ENCODE peak calls at places on chromosomes 3 and 15, in nine cellular contexts. S is transverse colon; W is NT2/D1; Y is CD4-positive, alpha-beta memory T cell; A is GM23248; J is heart right ventricle; D is lung; X is body of pancreas; N is WERI-Rb-1. H is an unnamed sample. For H3K36me3, the result is how much of the 10 kb centered on the place peaks cover.

GRCh38 chr3:115659253-115659652 is 35.9 kb downstream of the GAP43 start:
- DNase-seq in X (no peak), N (no peak), A (peak), D (no peak), W (no peak), S (no peak), J (no peak), Y (no peak), H (no peak)

GRCh38 chr15:86611392-86612040 is 531.8 kb downstream of the AGBL1 start:
- DNase-seq in S (no peak), D (no peak), Y (peak), N (no peak), J (no peak), A (no peak), X (no peak), W (no peak), H (peak)

GRCh38 chr3:81443948-81444347 is 317.5 kb downstream of the GBE1 start:
- DNase-seq in A (peak), N (no peak), D (no peak), X (no peak), J (no peak), Y (no peak), W (no peak), S (no peak), H (no peak)

GRCh38 chr15:29670945-29671307 is 151.3 kb downstream of the TJP1 start:
- DNase-seq in D (peak), A (peak), J (no peak), X (peak), W (no peak), Y (no peak), N (no peak), S (peak), H (no peak)

GRCh38 chr15:67761343-67761742 is 64.0 kb upstream of the SKOR1 start:
- DNase-seq in X (no peak), J (no peak), A (no peak), N (no peak), W (no peak), D (no peak), S (peak), Y (no peak), H (no peak)

GRCh38 chr3:12663311-12663935 is 494 bp downstream of the RAF1 start:
- DNase-seq in D (peak), S (peak), Y (peak), J (no peak), N (no peak), W (no peak), X (peak), A (peak), H (peak)

GRCh38 chr15:25391971-25392733 is 46.7 kb downstream of the UBE3A start:
- DNase-seq in S (no peak), J (no peak), Y (no peak), W (no peak), X (no peak), N (no peak), A (peak), D (no peak), H (no peak)

GRCh38 chr3:134249935-134250716 is 533 bp downstream of the RYK start:
- DNase-seq in A (peak), W (no peak), S (peak), J (peak), X (peak), D (peak), N (peak), Y (peak), H (peak)

GRCh38 chr3:64594129-64594528 is 93.7 kb downstream of the ADAMTS9 start:
- DNase-seq in Y (no peak), N (no peak), D (no peak), A (no peak), S (no peak), J (peak), X (no peak), W (no peak), H (no peak)

GRCh38 chr3:138950006-138950644 is 3.1 kb downstream of the FOXL2NB start:
- DNase-seq in S (no peak), Y (peak), W (no peak), A (peak), D (no peak), X (no peak), N (no peak), J (peak), H (no peak)

GRCh38 chr3:33496449-33496848 is 56.2 kb upstream of the UBP1 start:
- DNase-seq in A (no peak), N (no peak), S (no peak), Y (no peak), J (no peak), D (no peak), X (no peak), W (no peak), H (no peak)

GRCh38 chr3:47802734-47803477 is at the start of gene DHX30:
- DNase-seq in Y (peak), W (no peak), D (peak), X (peak), S (peak), A (peak), N (peak), J (peak), H (peak)

GRCh38 chr3:115322901-115323300 is 175.8 kb upstream of the ZBTB20 start:
- DNase-seq in D (no peak), N (no peak), A (no peak), S (no peak), J (no peak), W (no peak), X (no peak), Y (no peak), H (no peak)

GRCh38 chr3:21936207-21936606 is 185.2 kb upstream of the ZNF385D start:
- DNase-seq in N (no peak), S (no peak), J (no peak), X (no peak), W (no peak), Y (no peak), A (no peak), D (no peak), H (no peak)

GRCh38 chr3:45507820-45508317 is 86.7 kb upstream of the LIMD1 start:
- DNase-seq in W (peak), S (no peak), A (no peak), D (no peak), X (no peak), J (peak), Y (no peak), N (peak), H (no peak)

GRCh38 chr3:108345492-108346205 is 49.3 kb downstream of the HHLA2 start:
- DNase-seq in W (no peak), D (no peak), J (no peak), A (no peak), Y (no peak), N (no peak), S (no peak), X (peak), H (no peak)

GRCh38 chr3:157961665-157962064 is 144.6 kb downstream of the SHOX2 start:
- DNase-seq in X (no peak), Y (no peak), W (no peak), J (no peak), A (no peak), S (no peak), D (no peak), N (no peak), H (no peak)

GRCh38 chr3:110799236-110799635 is 272.4 kb upstream of the NECTIN3 start:
- DNase-seq in Y (no peak), N (no peak), W (no peak), S (no peak), D (no peak), J (no peak), A (peak), X (no peak), H (no peak)

GRCh38 chr3:108119398-108120109 is 28.7 kb upstream of the CD47 start:
- DNase-seq in W (no peak), Y (no peak), D (no peak), S (no peak), A (no peak), X (no peak), N (no peak), J (no peak), H (no peak)

GRCh38 chr15:77395013-77395774 is 24.7 kb downstream of the PEAK1 start:
- DNase-seq in D (no peak), J (no peak), X (no peak), W (no peak), Y (no peak), A (no peak), S (no peak), N (no peak), H (no peak)

GRCh38 chr3:58531956-58532355 is 5.0 kb downstream of the ACOX2 start:
- DNase-seq in Y (no peak), A (peak), S (no peak), W (no peak), D (no peak), N (no peak), X (no peak), J (no peak), H (no peak)

GRCh38 chr3:101809178-101810022 is 30.4 kb downstream of the NXPE3 start:
- DNase-seq in N (no peak), D (no peak), A (peak), J (no peak), X (peak), W (peak), Y (peak), S (peak), H (peak)

GRCh38 chr3:113339616-113340244 is 101.6 kb downstream of the CFAP44 start:
- DNase-seq in S (no peak), W (no peak), A (peak), X (no peak), D (no peak), J (no peak), N (no peak), Y (no peak), H (no peak)

GRCh38 chr15:68821190-68821897 is 649 bp upstream of the ANP32A start:
- DNase-seq in X (peak), W (no peak), N (no peak), J (no peak), Y (no peak), A (peak), D (no peak), S (no peak), H (no peak)

GRCh38 chr15:67563961-67564570 is 21.6 kb downstream of the MAP2K5 start:
- DNase-seq in X (no peak), S (no peak), N (no peak), J (no peak), W (no peak), D (no peak), A (no peak), Y (no peak), H (no peak)

DNA sequence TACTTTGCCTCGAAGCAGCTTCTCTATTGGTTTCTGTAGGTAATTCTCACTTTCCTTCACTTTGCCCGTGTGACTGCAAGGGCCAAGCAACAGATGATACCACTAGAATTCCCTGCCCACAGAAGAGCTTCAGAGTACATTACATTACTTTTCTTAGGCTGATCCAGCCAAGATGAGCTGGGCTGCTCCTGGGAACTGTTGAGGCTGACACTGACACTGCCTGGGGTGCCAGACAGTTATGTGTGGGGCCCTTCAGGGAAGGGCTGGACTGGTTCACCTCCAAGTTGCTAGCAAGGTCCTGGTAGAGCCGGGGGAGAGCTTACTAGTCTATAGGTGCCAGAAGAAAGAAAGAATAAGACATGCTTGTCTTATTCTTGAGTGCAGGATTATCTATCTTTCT is 19.0 kb downstream of the GORASP1 start:
- DNase-seq in N (no peak), W (no peak), X (no peak), A (no peak), Y (no peak), S (no peak), D (no peak), J (no peak), H (no peak)
- H3K36me3 ChIP-seq in N (half or more), W (half or more), X (under half), A (under half), Y (half or more), S (under half), D (under half), J (half or more), H (half or more)

DNA sequence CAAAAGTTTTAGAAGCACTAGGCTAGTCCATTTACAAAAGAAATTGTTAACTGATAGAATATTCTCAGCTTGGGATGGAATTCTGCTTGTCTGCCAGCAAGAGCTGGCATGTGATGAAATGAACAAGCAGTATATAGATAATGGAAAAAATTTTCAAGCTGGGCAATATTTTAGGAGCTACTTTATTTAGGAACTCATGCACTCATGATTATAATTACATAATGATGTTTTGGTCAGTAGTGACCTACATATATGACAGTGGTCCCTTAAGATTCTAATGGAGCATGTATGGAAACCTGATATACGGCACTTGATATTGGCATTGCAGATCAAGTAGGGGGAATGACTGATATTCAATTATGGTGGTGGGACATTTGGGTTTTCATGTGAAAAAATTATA is 6.1 kb downstream of the EAF1 start:
- DNase-seq in A (no peak), X (no peak), S (no peak), W (no peak), Y (no peak), D (no peak), N (no peak), J (no peak), H (no peak)
- H3K36me3 ChIP-seq in A (half or more), X (under half), S (under half), W (half or more), Y (under half), D (under half), N (half or more), J (half or more), H (half or more)

GRCh38 chr15:101272584-101272983 is 4.7 kb downstream of the SELENOS start:
- DNase-seq in X (no peak), D (no peak), N (no peak), W (no peak), S (no peak), Y (no peak), J (no peak), A (no peak), H (no peak)
- H3K36me3 ChIP-seq in X (under half), D (under half), N (half or more), W (half or more), S (under half), Y (under half), J (half or more), A (under half), H (under half)

GRCh38 chr3:48949376-48949717 is 30.7 kb downstream of the ARIH2 start:
- DNase-seq in S (no peak), N (no peak), X (no peak), Y (no peak), J (no peak), W (no peak), A (no peak), D (no peak), H (no peak)
- H3K36me3 ChIP-seq in S (under half), N (under half), X (under half), Y (under half), J (under half), W (under half), A (under half), D (under half), H (under half)

DNA sequence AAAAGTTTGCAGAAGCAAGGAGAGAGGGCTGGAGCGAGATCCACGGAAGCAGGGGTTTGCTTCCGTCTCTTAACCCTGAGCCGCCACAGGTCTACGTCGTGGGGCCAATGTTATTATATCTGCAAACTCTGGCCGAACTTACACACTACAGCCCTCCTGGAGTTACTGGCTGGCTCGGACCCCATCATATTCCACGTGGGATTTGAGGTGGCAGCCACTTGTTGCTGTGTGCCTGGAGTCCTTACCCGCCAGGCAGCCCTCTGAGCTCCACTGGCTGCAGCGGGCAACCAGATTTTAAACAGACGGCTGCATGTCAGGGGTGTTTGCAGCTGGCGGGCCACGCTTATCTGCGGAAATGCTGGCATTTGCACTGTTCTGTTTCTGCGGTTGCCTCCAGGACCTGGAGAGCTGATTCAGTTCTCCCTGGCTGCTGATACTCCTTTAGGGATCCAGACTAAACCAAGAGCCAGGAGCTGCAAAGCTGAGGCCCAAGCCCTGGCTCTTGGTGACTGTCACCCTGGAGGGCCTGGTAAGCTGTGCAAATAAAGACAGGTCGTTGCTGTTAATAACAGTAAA is 34.7 kb downstream of the TM2D3 start:
- DNase-seq in D (no peak), X (no peak), N (no peak), S (no peak), Y (no peak), W (no peak), J (no peak), A (no peak), H (no peak)
- H3K36me3 ChIP-seq in D (under half), X (under half), N (under half), S (under half), Y (under half), W (under half), J (under half), A (under half), H (under half)

GRCh38 chr15:98711810-98712209 is 63.5 kb downstream of the IGF1R start:
- DNase-seq in S (no peak), A (no peak), Y (no peak), N (no peak), J (no peak), W (no peak), X (no peak), D (no peak), H (no peak)
- H3K36me3 ChIP-seq in S (under half), A (under half), Y (under half), N (under half), J (under half), W (under half), X (under half), D (under half), H (under half)

DNA sequence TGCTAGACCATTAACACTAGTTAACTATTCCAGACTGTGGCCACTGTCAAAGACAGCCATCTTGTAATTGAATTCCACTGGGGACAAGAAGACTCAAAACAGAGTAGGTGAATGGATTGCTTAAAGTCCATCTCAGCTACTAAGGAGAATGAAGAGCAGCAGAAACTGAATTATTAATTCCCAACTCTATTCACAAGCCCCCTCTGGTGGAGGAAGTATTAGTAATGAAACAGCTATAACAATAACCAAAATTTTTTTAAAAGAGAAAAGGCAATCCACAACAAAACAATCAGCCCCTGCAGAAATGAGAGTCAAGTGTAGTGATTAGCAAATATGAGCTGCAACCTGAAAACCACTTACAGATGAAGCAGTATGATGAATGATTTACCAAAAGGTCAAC is 302.8 kb downstream of the FHIT start:
- DNase-seq in J (no peak), D (no peak), X (no peak), S (no peak), N (no peak), W (no peak), A (peak), Y (no peak), H (no peak)
- H3K36me3 ChIP-seq in J (under half), D (under half), X (under half), S (under half), N (under half), W (under half), A (under half), Y (under half), H (under half)